ENCODE peak calls at places on chromosomes 13 and 19, in eight cellular contexts. K is dorsolateral prefrontal cortex, Y is OCI-LY7, D is lower leg skin, G is PC-3, M is fibroblast of the aortic adventitia, W is kidney, U is HL-60. L is an unnamed sample.

GRCh38 chr13:97914537-97914936 is 38.9 kb upstream of the IPO5 start:
- DNase-seq in K (no peak), Y (no peak), D (no peak), G (no peak), M (peak; percentile 54), W (no peak), U (no peak), L (no peak)

GRCh38 chr19:35346193-35347052 is 1.3 kb upstream of the FFAR1 start:
- DNase-seq in K (peak; percentile 42), Y (peak; percentile 66), D (no peak), G (no peak), M (no peak), W (peak; percentile 69), U (peak; percentile 18), L (peak; percentile 84)

GRCh38 chr19:41801682-41802317 is 5.4 kb downstream of the CEACAM3 start:
- DNase-seq in K (no peak), Y (no peak), D (no peak), G (peak; percentile 49), M (no peak), W (no peak), U (peak; percentile 75), L (no peak)

GRCh38 chr19:6753178-6754031 is 13.8 kb downstream of the SH2D3A start:
- DNase-seq in K (peak; percentile 55), Y (peak; percentile 99), D (peak; percentile 73), G (peak; percentile 54), M (peak; percentile 54), W (peak; percentile 95), U (peak; percentile 90), L (peak; percentile 94)

GRCh38 chr19:35236638-35237400 is 8.3 kb upstream of the FAM187B start:
- DNase-seq in K (no peak), Y (peak; percentile 41), D (no peak), G (peak; percentile 7), M (no peak), W (no peak), U (peak; percentile 18), L (no peak)

GRCh38 chr13:23751195-23751594 is 138.0 kb downstream of the MIPEP start:
- DNase-seq in K (no peak), Y (no peak), D (no peak), G (peak; percentile 90), M (no peak), W (no peak), U (no peak), L (peak; percentile 32)

GRCh38 chr19:46824887-46825730 is 25.5 kb downstream of the AP2S1 start:
- DNase-seq in K (no peak), Y (peak; percentile 37), D (no peak), G (no peak), M (no peak), W (no peak), U (peak; percentile 42), L (peak; percentile 66)

GRCh38 chr13:99854376-99854775 is 117.2 kb downstream of the ZIC5 start:
- DNase-seq in K (no peak), Y (no peak), D (no peak), G (no peak), M (no peak), W (no peak), U (no peak), L (no peak)

GRCh38 chr13:41960700-41961697 is at the start of gene VWA8:
- DNase-seq in K (peak; percentile 85), Y (peak; percentile 91), D (peak; percentile 53), G (peak; percentile 77), M (peak; percentile 79), W (peak; percentile 94), U (peak; percentile 84), L (peak; percentile 91)

GRCh38 chr13:23510979-23511735 is 59.1 kb upstream of the TNFRSF19 start:
- DNase-seq in K (no peak), Y (peak; percentile 16), D (no peak), G (peak; percentile 50), M (no peak), W (no peak), U (peak; percentile 44), L (peak; percentile 68)

GRCh38 chr19:38690832-38691231 is 43.4 kb downstream of the ACTN4 start:
- DNase-seq in K (no peak), Y (no peak), D (no peak), G (no peak), M (peak; percentile 54), W (no peak), U (no peak), L (no peak)

GRCh38 chr19:3041756-3042517 is 12.9 kb upstream of the TLE2 start:
- DNase-seq in K (no peak), Y (no peak), D (no peak), G (no peak), M (no peak), W (no peak), U (no peak), L (no peak)

GRCh38 chr13:76856141-76856571 is 30.0 kb downstream of the KCTD12 start:
- DNase-seq in K (no peak), Y (no peak), D (no peak), G (peak; percentile 40), M (peak; percentile 84), W (no peak), U (no peak), L (no peak)

GRCh38 chr13:101785858-101786257 is 333.4 kb downstream of the ITGBL1 start:
- DNase-seq in K (no peak), Y (peak; percentile 1), D (no peak), G (peak; percentile 59), M (no peak), W (no peak), U (peak; percentile 7), L (peak; percentile 2)

GRCh38 chr19:33811736-33812387 is 15.2 kb downstream of the KCTD15 start:
- DNase-seq in K (no peak), Y (no peak), D (no peak), G (no peak), M (no peak), W (peak; percentile 22), U (peak; percentile 85), L (no peak)

GRCh38 chr19:29526730-29527499 is 1.1 kb downstream of the VSTM2B start:
- DNase-seq in K (peak; percentile 70), Y (no peak), D (no peak), G (no peak), M (no peak), W (peak; percentile 63), U (no peak), L (peak; percentile 61)

GRCh38 chr13:47794963-47795362 is 206.1 kb downstream of the SUCLA2 start:
- DNase-seq in K (no peak), Y (peak; percentile 3), D (no peak), G (peak; percentile 29), M (peak; percentile 11), W (no peak), U (peak; percentile 31), L (peak; percentile 26)

GRCh38 chr19:48874309-48875135 is 2.3 kb downstream of the PPP1R15A start:
- DNase-seq in K (no peak), Y (no peak), D (no peak), G (peak; percentile 73), M (peak; percentile 53), W (no peak), U (peak; percentile 30), L (no peak)

GRCh38 chr13:78334059-78334458 is 269.3 kb downstream of the POU4F1 start:
- DNase-seq in K (no peak), Y (no peak), D (no peak), G (no peak), M (no peak), W (no peak), U (no peak), L (no peak)

GRCh38 chr13:41139296-41139966 is 6.8 kb upstream of the KBTBD6 start:
- DNase-seq in K (no peak), Y (no peak), D (no peak), G (peak; percentile 62), M (no peak), W (no peak), U (no peak), L (no peak)

GRCh38 chr19:37114001-37114400 is 35.8 kb downstream of the ZNF420 start:
- DNase-seq in K (no peak), Y (peak; percentile 47), D (no peak), G (no peak), M (no peak), W (no peak), U (no peak), L (no peak)
- TF ChIP-seq CTCF in K (no peak), Y (peak; percentile 78), D (no peak), G (no peak), M (no peak), W (no peak), U (no peak), L (no peak)

DNA sequence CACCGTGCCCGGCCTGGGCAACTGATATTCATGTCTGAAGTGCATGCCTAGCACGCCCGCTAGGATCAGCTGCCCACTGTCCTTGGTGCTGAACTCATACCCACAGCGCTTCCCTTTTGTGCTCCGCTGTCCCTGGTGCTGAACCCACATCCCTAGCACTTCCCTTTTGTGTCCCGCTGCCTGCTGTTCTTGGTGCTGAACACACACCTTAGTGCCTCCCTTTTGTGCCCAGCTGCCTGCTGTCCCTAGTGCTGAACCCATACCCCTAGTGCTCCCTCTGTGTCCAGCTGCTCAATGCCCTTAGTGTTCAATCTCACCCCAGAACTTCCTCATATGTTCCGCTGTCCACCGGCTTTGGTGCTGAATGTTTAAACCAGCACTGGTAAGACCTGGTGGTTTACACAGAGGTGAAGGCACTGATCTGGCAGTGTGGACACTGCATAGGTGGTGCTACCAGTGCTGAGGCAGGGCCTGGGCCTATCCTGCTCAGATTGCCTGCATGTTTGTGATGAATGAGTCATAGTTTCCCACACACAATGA is 26.3 kb upstream of the SIGLEC11 start:
- DNase-seq in K (peak; percentile 62), Y (peak; percentile 90), D (peak; percentile 79), G (peak; percentile 95), M (peak; percentile 95), W (peak; percentile 92), U (peak; percentile 94), L (peak; percentile 83)
- TF ChIP-seq CTCF in K (no peak), Y (no peak), D (no peak), G (no peak), M (peak; percentile 35), W (peak; percentile 18), U (no peak), L (no peak)

GRCh38 chr19:15025237-15025636 is 24.0 kb upstream of the CASP14 start:
- DNase-seq in K (no peak), Y (peak; percentile 38), D (no peak), G (peak; percentile 53), M (no peak), W (no peak), U (peak; percentile 14), L (peak; percentile 44)
- TF ChIP-seq CTCF in K (no peak), Y (peak; percentile 67), D (no peak), G (peak; percentile 60), M (no peak), W (no peak), U (peak; percentile 14), L (peak; percentile 12)

GRCh38 chr19:45571457-45572220 is 13.0 kb downstream of the OPA3 start:
- DNase-seq in K (no peak), Y (no peak), D (no peak), G (no peak), M (no peak), W (no peak), U (no peak), L (no peak)
- TF ChIP-seq CTCF in K (no peak), Y (no peak), D (no peak), G (no peak), M (no peak), W (no peak), U (no peak), L (no peak)

L was measured in GM13976.